ENCODE peak calls at places on chromosomes 3 and 15, in four cellular contexts. P, Z, I and W are unnamed samples.

GRCh38 chr15:101107625-101108457 is 144.0 kb downstream of the CHSY1 start:
- DNase-seq in P (no peak), Z (no peak), I (no peak), W (no peak)

GRCh38 chr3:181720281-181720680 is 8.6 kb downstream of the SOX2 start:
- DNase-seq in P (no peak), Z (no peak), I (no peak), W (no peak)

GRCh38 chr15:62600376-62600775 is 435.3 kb upstream of the C2CD4B start:
- DNase-seq in I (no peak), P (no peak), Z (no peak), W (no peak)

GRCh38 chr15:32687556-32687955 is 30.2 kb upstream of the GREM1 start:
- DNase-seq in I (no peak), P (no peak), Z (peak), W (no peak)

GRCh38 chr15:68791431-68792283 is 29.0 kb downstream of the ANP32A start:
- DNase-seq in Z (no peak), P (no peak), I (peak), W (no peak)

GRCh38 chr3:78974181-78974770 is 793.5 kb downstream of the ROBO1 start:
- DNase-seq in I (no peak), Z (peak), P (no peak), W (peak)

GRCh38 chr3:132569153-132569552 is 27.9 kb upstream of the ACKR4 start:
- DNase-seq in Z (no peak), I (no peak), P (no peak), W (no peak)

GRCh38 chr3:187025656-187026320 is 95.5 kb downstream of the ST6GAL1 start:
- DNase-seq in I (no peak), Z (no peak), P (no peak), W (no peak)

GRCh38 chr3:152320201-152320617 is 51.5 kb downstream of the MBNL1 start:
- DNase-seq in Z (peak), I (no peak), P (no peak), W (peak)

GRCh38 chr3:139202226-139202958 is 141.4 kb upstream of the MRPS22 start:
- DNase-seq in P (peak), Z (no peak), I (peak), W (no peak)

GRCh38 chr3:11060500-11061251 is 68.1 kb downstream of the SLC6A1 start:
- DNase-seq in I (peak), Z (peak), P (no peak), W (peak)

GRCh38 chr15:70088887-70089691 is 8.6 kb downstream of the TLE3 start:
- DNase-seq in I (peak), Z (peak), P (no peak), W (no peak)

GRCh38 chr15:55786341-55786740 is 43.4 kb upstream of the PRTG start:
- DNase-seq in P (no peak), Z (no peak), I (peak), W (no peak)

GRCh38 chr15:89136818-89137772 is 48.8 kb downstream of the ABHD2 start:
- DNase-seq in I (no peak), P (no peak), Z (peak), W (peak)

GRCh38 chr15:57592836-57593420 is 1.2 kb downstream of the MYZAP start:
- DNase-seq in P (no peak), I (no peak), Z (no peak), W (no peak)

GRCh38 chr15:57592426-57592825 is 722 bp downstream of the MYZAP start:
- DNase-seq in I (no peak), Z (no peak), P (no peak), W (peak)

GRCh38 chr15:57591237-57591821 is 375 bp upstream of the MYZAP start:
- DNase-seq in I (peak), P (no peak), Z (no peak), W (peak)

GRCh38 chr15:57589276-57590073 is 2.2 kb upstream of the MYZAP start:
- DNase-seq in P (no peak), I (no peak), Z (no peak), W (no peak)

GRCh38 chr15:57591822-57592367 is at the start of gene MYZAP:
- DNase-seq in P (no peak), I (peak), Z (no peak), W (peak)
- H2AFZ ChIP-seq in P (peak), I (peak), Z (peak), W (peak)

DNA sequence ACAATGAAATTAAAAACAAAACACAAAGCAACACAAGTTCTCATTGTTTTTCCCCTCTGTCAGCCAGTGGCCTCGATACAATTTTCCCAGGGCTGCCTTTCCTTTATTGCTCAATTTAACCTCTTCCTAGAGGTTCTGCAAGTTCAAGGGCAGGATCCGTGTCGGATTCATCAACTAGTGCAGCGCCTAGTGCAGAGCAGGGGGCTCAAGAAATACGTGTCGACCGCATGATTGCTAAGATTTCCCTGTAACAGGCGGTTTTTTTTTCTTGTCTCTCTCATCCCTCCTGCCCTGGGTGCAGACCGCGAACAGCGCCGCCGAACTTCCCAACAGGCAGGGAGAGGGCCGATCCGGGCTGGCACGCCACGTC is 1.4 kb upstream of the BHLHE40 start:
- DNase-seq in I (peak), P (no peak), Z (no peak), W (no peak)
- H2AFZ ChIP-seq in I (peak), P (peak), Z (peak), W (no peak)

DNA sequence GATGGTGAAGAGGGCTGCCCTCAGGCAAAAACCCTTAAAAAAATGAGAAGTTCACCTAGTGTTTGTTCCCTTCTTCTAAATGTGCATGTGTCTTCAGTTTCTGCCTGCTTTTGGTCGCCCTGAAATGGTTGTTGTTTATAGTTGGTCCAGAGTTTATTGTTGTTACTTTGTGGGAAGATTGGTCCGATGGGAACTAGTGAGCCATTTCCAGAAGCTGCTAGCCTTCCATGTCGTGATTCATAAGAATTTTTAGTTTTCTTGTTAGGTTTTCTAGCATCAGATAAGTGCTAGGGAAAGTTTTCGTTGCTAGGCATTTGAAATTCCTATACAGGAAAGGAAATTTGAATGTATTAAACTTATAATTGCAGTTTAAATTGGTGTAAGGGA is 33.7 kb downstream of the IFT122 start:
- DNase-seq in I (no peak), Z (peak), P (no peak), W (no peak)
- H2AFZ ChIP-seq in I (no peak), Z (no peak), P (no peak), W (no peak)

DNA sequence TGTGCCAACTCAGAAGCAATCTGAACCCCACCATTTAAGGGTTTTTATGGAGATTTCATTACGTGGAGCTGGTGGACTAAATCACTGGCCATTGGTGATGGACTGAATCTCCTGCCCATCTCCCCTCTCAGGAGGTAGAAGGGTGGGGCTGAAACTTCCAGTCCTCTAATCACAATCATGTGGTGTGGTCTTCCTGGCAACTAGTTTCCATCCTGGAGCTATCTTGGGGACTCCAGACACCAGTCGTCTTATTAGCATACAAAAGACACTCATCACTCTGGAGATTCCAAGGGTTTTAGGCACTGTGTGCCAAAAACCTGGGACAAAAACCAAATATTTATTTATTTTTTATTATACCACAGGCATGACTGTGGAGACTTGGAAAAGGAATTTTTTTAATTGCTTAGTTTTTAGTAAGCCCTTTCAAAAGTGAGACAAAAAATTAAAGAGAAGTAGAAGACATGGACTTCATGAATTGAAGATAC is 203.6 kb downstream of the WNT5A start:
- DNase-seq in Z (no peak), I (no peak), P (no peak), W (no peak)
- H2AFZ ChIP-seq in Z (peak), I (peak), P (peak), W (no peak)

DNA sequence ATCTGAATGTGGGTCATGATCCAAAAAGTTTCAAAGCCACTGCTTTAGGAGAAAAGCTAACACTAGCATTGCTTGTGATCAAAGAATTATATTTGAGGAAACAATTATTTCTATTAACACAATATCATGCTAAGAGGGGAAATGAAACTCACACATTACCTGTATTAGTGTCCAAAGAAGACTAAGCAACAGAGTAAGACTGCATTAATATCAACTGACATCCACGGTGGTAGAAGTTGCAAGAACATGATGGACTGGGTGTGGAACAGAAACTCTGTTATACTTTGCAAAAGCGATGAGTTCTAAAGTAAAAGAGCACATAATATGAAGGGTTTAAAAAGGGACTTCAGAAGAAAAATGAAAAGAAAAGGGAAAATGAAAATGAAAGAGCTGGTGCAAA is 648.3 kb upstream of the NECTIN3 start:
- DNase-seq in Z (no peak), I (no peak), P (no peak), W (no peak)
- H2AFZ ChIP-seq in Z (no peak), I (no peak), P (no peak), W (no peak)

DNA sequence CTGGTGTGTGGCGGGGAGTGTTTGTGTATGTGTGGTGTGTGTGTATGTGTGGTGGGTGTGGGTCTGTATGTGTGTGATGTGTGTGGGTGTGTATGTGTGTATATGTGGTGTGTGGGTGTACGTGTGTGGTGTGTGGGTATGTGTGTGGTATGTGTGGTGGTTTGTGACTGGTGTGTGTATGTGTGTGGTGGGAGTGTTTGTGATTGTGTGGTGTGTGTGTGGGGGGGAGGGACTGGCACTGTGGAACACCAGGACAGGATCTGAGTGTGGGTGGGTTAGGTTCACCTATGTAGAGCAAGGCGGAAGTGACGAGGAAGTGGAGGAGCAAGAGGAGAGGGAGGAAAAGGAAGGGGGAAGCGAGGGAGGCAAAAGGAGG is 510.8 kb downstream of the SHQ1 start:
- DNase-seq in I (no peak), P (no peak), Z (no peak), W (no peak)
- H2AFZ ChIP-seq in I (no peak), P (no peak), Z (peak), W (no peak)

GRCh38 chr15:59373215-59373614 is 544 bp upstream of the MYO1E start:
- DNase-seq in I (no peak), Z (no peak), P (no peak), W (no peak)

GRCh38 chr15:59372352-59373211 is at the start of gene MYO1E:
- DNase-seq in I (peak), P (peak), Z (peak), W (peak)

GRCh38 chr15:59367022-59367451 is 5.6 kb downstream of the MYO1E start:
- DNase-seq in Z (no peak), P (no peak), I (no peak), W (no peak)

GRCh38 chr15:59369597-59369996 is 3.1 kb downstream of the MYO1E start:
- DNase-seq in P (no peak), Z (no peak), I (no peak), W (no peak)

DNA sequence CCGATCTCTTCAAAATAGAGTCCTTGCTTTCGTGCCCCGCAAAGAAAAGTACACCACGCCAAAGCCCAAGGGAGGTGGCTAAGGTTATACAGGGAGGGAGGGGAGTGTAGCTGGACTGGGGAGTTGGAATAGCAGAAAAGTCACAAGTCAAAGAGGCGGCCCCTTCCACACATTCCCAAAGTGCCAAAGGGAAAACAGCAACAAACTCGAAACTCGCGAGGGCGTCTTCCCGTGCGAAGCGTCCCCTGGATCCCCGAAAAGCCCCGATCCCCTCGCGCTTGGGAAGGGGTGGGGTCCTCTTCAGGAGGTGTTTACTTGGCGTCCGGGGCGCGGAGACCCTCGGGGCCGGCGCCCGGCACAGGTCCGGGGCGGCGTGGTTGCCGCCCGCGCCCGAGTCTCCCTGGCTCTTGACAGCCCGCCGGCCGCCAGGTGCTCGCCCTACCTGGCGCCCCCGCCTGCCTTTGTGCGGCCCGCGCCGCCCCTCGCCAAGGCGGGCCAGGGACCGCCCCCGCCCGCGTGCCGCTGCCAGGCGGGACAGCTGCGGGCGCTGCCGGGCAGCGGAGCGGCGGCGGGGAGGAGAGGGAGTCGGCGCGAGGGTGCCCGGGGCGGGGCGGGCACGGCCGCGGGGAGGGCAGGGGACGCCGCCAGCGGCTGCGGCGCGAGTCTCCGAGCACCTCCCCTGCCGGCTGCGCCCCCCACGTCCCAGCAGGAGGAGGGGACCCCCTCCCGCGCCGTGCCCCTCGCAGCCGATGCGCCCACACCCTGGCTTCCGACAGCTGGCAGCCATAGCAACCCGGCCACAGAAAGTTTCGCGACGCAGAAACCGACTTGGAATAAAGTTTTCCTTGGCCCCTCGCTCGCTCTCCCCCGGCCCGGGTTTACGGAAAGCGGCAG is 966 bp downstream of the MYO1E start:
- DNase-seq in Z (no peak), I (peak), P (no peak), W (peak)
- H2AFZ ChIP-seq in Z (peak), I (no peak), P (no peak), W (peak)